ENCODE peak calls at places on chromosomes 16 and 17, in six cellular contexts. One of them, this sample, is unnamed.

GRCh38 chr17:82217530-82218204 is 5.0 kb upstream of the CCDC57 start:
- DNase-seq in dorsolateral prefrontal cortex: no peak
- DNase-seq in HTR-8/SVneo: peak
- DNase-seq in hepatic stellate cell: peak
- DNase-seq in A673: no peak
- DNase-seq in mucosa of gallbladder: no peak
- DNase-seq in this sample: peak

GRCh38 chr16:12866981-12867551 is 34.3 kb upstream of the SHISA9 start:
- DNase-seq in dorsolateral prefrontal cortex: no peak
- DNase-seq in mucosa of gallbladder: no peak
- DNase-seq in hepatic stellate cell: no peak
- DNase-seq in A673: no peak
- DNase-seq in HTR-8/SVneo: no peak
- DNase-seq in this sample: no peak

GRCh38 chr17:9386401-9386800 is 189.2 kb downstream of the STX8 start:
- DNase-seq in HTR-8/SVneo: no peak
- DNase-seq in mucosa of gallbladder: no peak
- DNase-seq in dorsolateral prefrontal cortex: no peak
- DNase-seq in A673: no peak
- DNase-seq in hepatic stellate cell: no peak
- DNase-seq in this sample: no peak

GRCh38 chr16:56869513-56870270 is 4.7 kb downstream of the SLC12A3 start:
- DNase-seq in hepatic stellate cell: no peak
- DNase-seq in dorsolateral prefrontal cortex: no peak
- DNase-seq in mucosa of gallbladder: peak
- DNase-seq in A673: peak
- DNase-seq in HTR-8/SVneo: peak
- DNase-seq in this sample: no peak

GRCh38 chr16:14419817-14420216 is 210.2 kb downstream of the PARN start:
- DNase-seq in mucosa of gallbladder: no peak
- DNase-seq in hepatic stellate cell: no peak
- DNase-seq in dorsolateral prefrontal cortex: no peak
- DNase-seq in A673: no peak
- DNase-seq in HTR-8/SVneo: no peak
- DNase-seq in this sample: no peak

GRCh38 chr16:30896203-30896889 is at the start of gene CTF1:
- DNase-seq in dorsolateral prefrontal cortex: peak
- DNase-seq in mucosa of gallbladder: peak
- DNase-seq in HTR-8/SVneo: peak
- DNase-seq in hepatic stellate cell: peak
- DNase-seq in A673: peak
- DNase-seq in this sample: no peak

GRCh38 chr16:31913668-31914067 is 40.1 kb downstream of the ZNF267 start:
- DNase-seq in dorsolateral prefrontal cortex: no peak
- DNase-seq in mucosa of gallbladder: no peak
- DNase-seq in hepatic stellate cell: no peak
- DNase-seq in A673: no peak
- DNase-seq in HTR-8/SVneo: no peak
- DNase-seq in this sample: no peak

GRCh38 chr16:48013476-48013875 is 142.3 kb downstream of the ABCC12 start:
- DNase-seq in hepatic stellate cell: no peak
- DNase-seq in mucosa of gallbladder: no peak
- DNase-seq in HTR-8/SVneo: peak
- DNase-seq in A673: peak
- DNase-seq in dorsolateral prefrontal cortex: no peak
- DNase-seq in this sample: no peak

GRCh38 chr16:7437135-7437534 is 104.5 kb downstream of the RBFOX1 start:
- DNase-seq in mucosa of gallbladder: no peak
- DNase-seq in hepatic stellate cell: no peak
- DNase-seq in dorsolateral prefrontal cortex: no peak
- DNase-seq in A673: no peak
- DNase-seq in HTR-8/SVneo: no peak
- DNase-seq in this sample: no peak

GRCh38 chr17:57834146-57834741 is 15.6 kb downstream of the MRPS23 start:
- DNase-seq in mucosa of gallbladder: no peak
- DNase-seq in A673: no peak
- DNase-seq in hepatic stellate cell: no peak
- DNase-seq in dorsolateral prefrontal cortex: peak
- DNase-seq in HTR-8/SVneo: no peak
- DNase-seq in this sample: peak

GRCh38 chr17:50272711-50273653 is 1.3 kb upstream of the TMEM92 start:
- DNase-seq in mucosa of gallbladder: no peak
- DNase-seq in A673: peak
- DNase-seq in HTR-8/SVneo: peak
- DNase-seq in hepatic stellate cell: peak
- DNase-seq in dorsolateral prefrontal cortex: peak
- DNase-seq in this sample: peak

GRCh38 chr17:48973806-48974205 is 5.4 kb upstream of the GIP start:
- DNase-seq in hepatic stellate cell: no peak
- DNase-seq in A673: peak
- DNase-seq in dorsolateral prefrontal cortex: no peak
- DNase-seq in HTR-8/SVneo: no peak
- DNase-seq in mucosa of gallbladder: no peak
- DNase-seq in this sample: no peak

GRCh38 chr16:87190288-87191240 is 126.6 kb downstream of the C16orf95 start:
- DNase-seq in HTR-8/SVneo: no peak
- DNase-seq in A673: no peak
- DNase-seq in dorsolateral prefrontal cortex: no peak
- DNase-seq in hepatic stellate cell: no peak
- DNase-seq in mucosa of gallbladder: no peak
- DNase-seq in this sample: no peak

GRCh38 chr17:17849863-17850373 is 13.1 kb upstream of the SREBF1 start:
- DNase-seq in hepatic stellate cell: no peak
- DNase-seq in A673: peak
- DNase-seq in dorsolateral prefrontal cortex: no peak
- DNase-seq in HTR-8/SVneo: no peak
- DNase-seq in mucosa of gallbladder: peak
- DNase-seq in this sample: no peak

GRCh38 chr16:86225905-86226371 is 284.4 kb upstream of the FOXF1 start:
- DNase-seq in hepatic stellate cell: peak
- DNase-seq in A673: no peak
- DNase-seq in mucosa of gallbladder: no peak
- DNase-seq in HTR-8/SVneo: no peak
- DNase-seq in dorsolateral prefrontal cortex: no peak
- DNase-seq in this sample: no peak

GRCh38 chr16:29729116-29729521 is 16.7 kb downstream of the C16orf54 start:
- DNase-seq in hepatic stellate cell: peak
- DNase-seq in HTR-8/SVneo: peak
- DNase-seq in A673: peak
- DNase-seq in dorsolateral prefrontal cortex: no peak
- DNase-seq in mucosa of gallbladder: no peak
- DNase-seq in this sample: peak

GRCh38 chr17:3937359-3937758 is 21.1 kb upstream of the P2RX1 start:
- DNase-seq in HTR-8/SVneo: no peak
- DNase-seq in mucosa of gallbladder: no peak
- DNase-seq in dorsolateral prefrontal cortex: no peak
- DNase-seq in hepatic stellate cell: no peak
- DNase-seq in A673: no peak
- DNase-seq in this sample: no peak

GRCh38 chr17:41835214-41835799 is 725 bp downstream of the NT5C3B start:
- DNase-seq in dorsolateral prefrontal cortex: no peak
- DNase-seq in hepatic stellate cell: peak
- DNase-seq in HTR-8/SVneo: peak
- DNase-seq in mucosa of gallbladder: no peak
- DNase-seq in A673: no peak
- DNase-seq in this sample: no peak

GRCh38 chr17:79363552-79364275 is 247.1 kb downstream of the RBFOX3 start:
- DNase-seq in A673: no peak
- DNase-seq in mucosa of gallbladder: no peak
- DNase-seq in HTR-8/SVneo: no peak
- DNase-seq in dorsolateral prefrontal cortex: no peak
- DNase-seq in hepatic stellate cell: no peak
- DNase-seq in this sample: no peak

GRCh38 chr17:41004397-41004796 is 4.5 kb downstream of the KRTAP3-1 start:
- DNase-seq in A673: no peak
- DNase-seq in HTR-8/SVneo: no peak
- DNase-seq in hepatic stellate cell: no peak
- DNase-seq in dorsolateral prefrontal cortex: no peak
- DNase-seq in mucosa of gallbladder: no peak
- DNase-seq in this sample: no peak

GRCh38 chr16:71807905-71808592 is 585 bp downstream of the AP1G1 start:
- DNase-seq in A673: no peak
- DNase-seq in mucosa of gallbladder: peak
- DNase-seq in dorsolateral prefrontal cortex: no peak
- DNase-seq in hepatic stellate cell: peak
- DNase-seq in HTR-8/SVneo: peak
- DNase-seq in this sample: peak

GRCh38 chr16:56451753-56452689 is 667 bp downstream of the OGFOD1 start:
- DNase-seq in mucosa of gallbladder: no peak
- DNase-seq in HTR-8/SVneo: peak
- DNase-seq in dorsolateral prefrontal cortex: no peak
- DNase-seq in A673: peak
- DNase-seq in hepatic stellate cell: peak
- DNase-seq in this sample: peak

GRCh38 chr17:77208217-77208808 is 67.5 kb downstream of the SEC14L1 start:
- DNase-seq in hepatic stellate cell: peak
- DNase-seq in dorsolateral prefrontal cortex: no peak
- DNase-seq in mucosa of gallbladder: peak
- DNase-seq in A673: no peak
- DNase-seq in HTR-8/SVneo: peak
- DNase-seq in this sample: no peak

GRCh38 chr17:48500435-48501426 is 30.1 kb downstream of the HOXB1 start:
- DNase-seq in mucosa of gallbladder: no peak
- DNase-seq in hepatic stellate cell: no peak
- DNase-seq in dorsolateral prefrontal cortex: no peak
- DNase-seq in HTR-8/SVneo: no peak
- DNase-seq in A673: no peak
- DNase-seq in this sample: no peak

GRCh38 chr16:73131153-73131862 is 83.4 kb upstream of the ZFHX3 start:
- DNase-seq in HTR-8/SVneo: no peak
- DNase-seq in dorsolateral prefrontal cortex: no peak
- DNase-seq in hepatic stellate cell: no peak
- DNase-seq in mucosa of gallbladder: no peak
- DNase-seq in A673: no peak
- DNase-seq in this sample: no peak